ENCODE peak calls at places on chromosomes 12 and 14, in eight cellular contexts. M is fibroblast of the aortic adventitia, H is kidney epithelial cell, C is dorsolateral prefrontal cortex, Q is breast epithelium, X is left ventricle myocardium inferior, S is astrocyte, Y is tibial artery. Z is an unnamed sample.

GRCh38 chr12:53561590-53561953 is 54.3 kb upstream of the NPFF start:
- DNase-seq in C (no peak), X (no peak), S (peak), Y (no peak), Q (no peak), H (peak), M (peak), Z (peak)

GRCh38 chr14:61103541-61104339 is 122.7 kb downstream of the SLC38A6 start:
- DNase-seq in M (peak), C (no peak), Q (no peak), H (peak), S (peak), X (no peak), Y (peak), Z (peak)

GRCh38 chr14:45716506-45716905 is 463.5 kb upstream of the MIS18BP1 start:
- DNase-seq in M (no peak), C (no peak), S (no peak), Y (no peak), Q (no peak), X (no peak), H (no peak), Z (no peak)

GRCh38 chr14:72023128-72024042 is 91.2 kb downstream of the RGS6 start:
- DNase-seq in H (peak), Y (no peak), X (no peak), S (no peak), C (no peak), M (no peak), Q (no peak), Z (no peak)

GRCh38 chr12:65537978-65538377 is 259.5 kb downstream of the MSRB3 start:
- DNase-seq in X (no peak), C (no peak), Y (no peak), Q (no peak), H (no peak), S (no peak), M (no peak), Z (no peak)

GRCh38 chr12:64806593-64806992 is 17.9 kb upstream of the TBC1D30 start:
- DNase-seq in S (peak), M (no peak), Y (no peak), H (no peak), X (no peak), Q (no peak), C (no peak), Z (no peak)

GRCh38 chr12:72368719-72369505 is 96.7 kb downstream of the TRHDE start:
- DNase-seq in C (no peak), Y (no peak), X (no peak), H (no peak), Q (no peak), S (no peak), M (no peak), Z (no peak)

GRCh38 chr14:101102875-101103274 is 199.4 kb upstream of the RTL1 start:
- DNase-seq in S (no peak), C (peak), H (no peak), X (no peak), Y (no peak), Q (peak), M (no peak), Z (no peak)

GRCh38 chr12:124523071-124523470 is 44.3 kb downstream of the NCOR2 start:
- DNase-seq in S (no peak), X (peak), H (no peak), C (peak), Y (no peak), M (no peak), Q (peak), Z (no peak)

GRCh38 chr12:110995016-110995415 is 74.6 kb upstream of the MYL2 start:
- DNase-seq in Y (no peak), S (no peak), X (peak), C (no peak), M (no peak), H (no peak), Q (no peak), Z (no peak)

GRCh38 chr12:666766-667308 is 3.6 kb upstream of the NINJ2 start:
- DNase-seq in Y (no peak), H (no peak), Q (no peak), S (peak), X (no peak), M (peak), C (no peak), Z (no peak)
- H3K4me3 ChIP-seq in Y (no peak), H (no peak), Q (no peak), S (no peak), X (no peak), M (no peak), C (no peak), Z (no peak)

DNA sequence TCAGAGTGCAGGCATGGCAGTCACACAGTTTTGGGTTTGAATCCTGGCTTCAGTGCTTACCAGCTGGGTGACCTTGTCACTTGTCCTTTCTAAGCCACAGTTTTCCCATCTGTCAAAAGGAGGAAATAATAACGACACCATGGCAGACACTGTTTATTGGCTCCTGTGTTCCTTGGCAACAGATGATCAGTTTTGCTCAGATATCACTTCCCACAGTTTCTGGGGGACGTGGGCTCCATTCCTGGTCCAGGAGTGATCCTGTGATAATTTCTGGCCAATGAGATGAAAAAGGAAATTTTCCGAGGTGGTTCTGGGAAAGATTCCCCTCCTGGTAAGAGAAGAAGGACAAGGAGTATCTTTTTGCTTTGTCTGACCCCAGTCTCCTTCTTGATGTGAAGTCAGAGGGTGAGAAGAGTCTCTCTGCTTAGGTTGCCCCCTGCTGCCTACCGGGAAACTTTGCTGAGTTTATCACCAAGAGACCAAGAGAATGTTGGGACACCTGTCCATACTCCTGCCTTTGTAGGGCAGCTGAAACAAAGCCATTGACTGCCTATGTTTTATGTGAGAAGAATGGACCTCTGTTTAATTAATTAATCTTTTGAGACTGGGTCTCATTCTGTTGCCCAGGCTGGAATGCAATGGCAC is 178.9 kb upstream of the NRXN3 start:
- DNase-seq in Y (no peak), M (no peak), Q (no peak), X (no peak), H (no peak), C (no peak), S (no peak), Z (no peak)
- TF ChIP-seq CTCF in Y (no peak), M (no peak), Q (no peak), X (peak), H (peak), C (peak), S (no peak), Z (no peak)

GRCh38 chr12:84913151-84913550 is 552 bp upstream of the SLC6A15 start:
- DNase-seq in Q (no peak), S (no peak), C (peak), Y (no peak), M (peak), X (no peak), H (no peak), Z (no peak)

GRCh38 chr12:84911331-84912190 is 1.0 kb downstream of the SLC6A15 start:
- DNase-seq in X (no peak), C (peak), S (peak), H (no peak), Y (peak), Q (no peak), M (peak), Z (peak)

GRCh38 chr12:84910549-84911241 is 1.9 kb downstream of the SLC6A15 start:
- DNase-seq in C (peak), Y (no peak), S (peak), M (peak), Q (no peak), X (no peak), H (no peak), Z (peak)

DNA sequence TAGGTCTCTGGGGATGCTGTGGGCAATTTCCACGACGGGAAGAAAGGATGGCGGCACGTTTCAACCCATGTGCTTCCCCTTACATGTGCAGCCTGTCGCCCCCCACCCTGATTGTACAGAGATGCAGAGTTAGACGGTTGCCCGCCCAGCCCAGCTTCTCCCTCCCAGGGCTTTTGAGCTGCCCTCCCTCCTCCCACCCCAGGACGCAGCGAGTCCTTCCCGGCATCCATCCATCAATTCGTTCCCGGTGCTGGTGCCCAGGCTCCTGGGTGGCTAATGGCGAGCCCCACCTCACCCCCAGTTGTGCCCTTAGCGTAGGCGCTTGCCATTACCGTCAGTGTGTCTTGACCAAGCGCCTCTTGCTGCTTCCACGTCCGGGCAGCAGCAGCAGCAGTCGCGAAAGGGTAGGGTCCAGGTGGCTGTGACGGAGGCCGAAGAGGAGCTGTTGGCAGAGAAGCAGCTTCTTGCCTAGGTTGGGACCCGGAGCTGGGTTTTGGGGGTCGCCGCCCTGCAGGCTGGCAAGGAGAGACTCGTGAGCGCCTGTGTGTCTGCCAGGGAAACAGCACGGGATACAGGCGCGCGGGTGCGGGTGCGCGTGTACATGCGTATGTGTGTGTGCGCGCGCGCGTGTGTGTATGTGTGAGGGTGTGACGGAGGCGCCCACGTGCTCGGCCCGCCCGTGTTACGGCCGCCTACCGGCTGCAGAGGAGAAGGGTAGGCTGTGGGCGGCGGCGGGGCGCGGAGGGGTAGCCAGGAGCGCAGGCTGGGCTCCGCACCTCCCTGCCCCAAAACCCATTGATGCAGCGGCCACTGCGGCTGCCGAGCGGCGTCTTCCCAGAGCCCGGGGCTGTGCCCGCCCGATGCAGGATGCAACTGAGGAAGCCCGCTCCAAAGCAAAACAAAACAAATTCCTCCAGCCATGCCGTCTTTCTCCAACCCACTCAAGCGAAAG is at the start of gene SLC6A15:
- DNase-seq in H (no peak), S (peak), X (no peak), M (peak), C (peak), Y (peak), Q (no peak), Z (peak)
- H3K4me3 ChIP-seq in H (peak), S (peak), X (peak), M (peak), C (peak), Y (peak), Q (peak), Z (peak)

GRCh38 chr12:130281157-130281799 is 56.4 kb upstream of the PIWIL1 start:
- DNase-seq in S (no peak), H (no peak), Y (no peak), M (no peak), Q (no peak), X (no peak), C (no peak), Z (no peak)
- TF ChIP-seq CTCF in S (no peak), H (peak), Y (peak), M (peak), Q (peak), X (peak), C (peak), Z (peak)

DNA sequence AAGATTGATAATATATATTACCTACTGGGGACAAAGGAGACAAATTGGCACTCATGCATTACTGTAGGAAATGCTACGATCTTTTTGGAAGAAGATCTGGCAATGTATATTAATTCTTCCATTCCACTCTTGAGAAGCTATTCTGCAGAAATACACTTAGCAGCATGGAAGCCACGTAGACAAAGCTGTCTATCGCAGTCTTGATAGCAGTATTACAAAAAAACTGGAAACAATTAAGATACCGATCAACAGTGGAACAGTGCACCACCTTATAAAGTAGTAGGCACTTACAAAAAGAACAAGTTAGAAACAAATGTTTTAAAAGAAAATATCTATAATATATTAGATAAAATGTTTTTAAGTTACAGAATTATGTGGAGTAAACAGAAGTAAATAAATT is 87.2 kb downstream of the ABCD2 start:
- DNase-seq in X (no peak), C (no peak), S (no peak), H (no peak), Q (no peak), Y (no peak), M (no peak), Z (no peak)
- H3K4me3 ChIP-seq in X (no peak), C (no peak), S (no peak), H (no peak), Q (no peak), Y (no peak), M (no peak), Z (no peak)

GRCh38 chr12:10147714-10148403 is 17.9 kb upstream of the CLEC7A start:
- DNase-seq in C (no peak), X (no peak), M (no peak), H (no peak), Y (no peak), Q (no peak), S (no peak), Z (no peak)
- TF ChIP-seq CTCF in C (no peak), X (no peak), M (no peak), H (no peak), Y (no peak), Q (no peak), S (no peak), Z (no peak)

Z was measured in retinal pigment epithelial cell.